ENCODE peak calls at places on chromosomes 1 and 21, in ten cellular contexts. E, Z, I, W, G, V, P, Y, K and H are unnamed samples.

GRCh38 chr1:82485591-82486369 is 685.0 kb downstream of the ADGRL2 start:
- DNase-seq in G (peak), W (peak), I (no peak), V (peak), E (no peak), Y (peak), P (no peak), K (peak), Z (no peak), H (no peak)

GRCh38 chr1:239635276-239635675 is 248.9 kb downstream of the CHRM3 start:
- DNase-seq in I (no peak), V (no peak), K (no peak), Z (no peak), P (no peak), Y (no peak), G (no peak), W (no peak), E (no peak), H (no peak)

GRCh38 chr1:240575976-240576666 is 35.8 kb downstream of the GREM2 start:
- DNase-seq in E (no peak), K (peak), P (no peak), G (peak), I (no peak), Z (no peak), V (no peak), W (peak), Y (peak), H (no peak)

GRCh38 chr1:24995121-24995520 is 65.0 kb upstream of the RUNX3 start:
- DNase-seq in E (no peak), Y (no peak), Z (no peak), P (no peak), K (no peak), W (no peak), G (no peak), I (no peak), V (no peak), H (no peak)

GRCh38 chr21:32611471-32611997 is 643 bp downstream of the CFAP298 start:
- DNase-seq in G (peak), V (peak), W (peak), E (no peak), Y (no peak), I (no peak), K (peak), P (no peak), Z (peak), H (no peak)

GRCh38 chr1:215905493-215906095 is 338.5 kb downstream of the KCTD3 start:
- DNase-seq in W (peak), E (no peak), G (no peak), Z (no peak), V (no peak), Y (no peak), P (no peak), K (no peak), I (no peak), H (no peak)

GRCh38 chr1:230797376-230798186 is 50.4 kb downstream of the CAPN9 start:
- DNase-seq in Z (peak), Y (peak), V (peak), I (no peak), G (peak), K (peak), E (peak), W (peak), P (no peak), H (no peak)

GRCh38 chr1:159207774-159208459 is 3.2 kb downstream of the ACKR1 start:
- DNase-seq in Y (no peak), V (no peak), K (no peak), E (no peak), Z (no peak), G (no peak), W (no peak), I (no peak), P (no peak), H (no peak)

GRCh38 chr1:155983191-155984023 is 5.1 kb upstream of the ARHGEF2 start:
- DNase-seq in I (no peak), Z (no peak), P (no peak), K (peak), V (peak), G (peak), E (no peak), W (peak), Y (peak), H (no peak)

GRCh38 chr1:179129702-179130473 is 48.0 kb downstream of the TOR3A start:
- DNase-seq in P (peak), W (no peak), Z (no peak), E (no peak), K (peak), I (no peak), V (no peak), Y (no peak), G (peak), H (no peak)

GRCh38 chr1:55717111-55717510 is 501.9 kb upstream of the USP24 start:
- DNase-seq in P (no peak), E (no peak), W (no peak), Z (no peak), G (peak), V (no peak), Y (no peak), K (peak), I (no peak), H (no peak)

GRCh38 chr1:12464627-12465056 is 153.4 kb downstream of the DHRS3 start:
- DNase-seq in P (no peak), V (no peak), K (peak), E (no peak), G (peak), I (no peak), Z (peak), W (peak), Y (peak), H (peak)

GRCh38 chr1:192788184-192788583 is 20.7 kb upstream of the RGS2 start:
- DNase-seq in W (peak), Y (peak), V (peak), G (peak), K (peak), I (no peak), Z (no peak), P (no peak), E (no peak), H (no peak)

GRCh38 chr1:11767932-11768704 is 6.1 kb downstream of the C1orf167 start:
- DNase-seq in V (no peak), G (no peak), W (peak), E (no peak), Z (no peak), I (no peak), P (no peak), K (no peak), Y (no peak), H (no peak)

GRCh38 chr1:46491500-46492268 is 2.0 kb downstream of the DMBX1 start:
- DNase-seq in W (no peak), P (no peak), I (no peak), G (no peak), V (no peak), E (no peak), K (no peak), Z (no peak), Y (no peak), H (no peak)

GRCh38 chr1:10271090-10271489 is 60.7 kb downstream of the KIF1B start:
- DNase-seq in G (no peak), P (no peak), W (no peak), V (no peak), I (no peak), K (no peak), E (no peak), Y (no peak), Z (no peak), H (no peak)

GRCh38 chr1:230684146-230684545 is 29.8 kb downstream of the AGT start:
- DNase-seq in G (no peak), E (no peak), K (no peak), Y (no peak), P (no peak), W (no peak), Z (no peak), V (peak), I (no peak), H (no peak)

GRCh38 chr21:38506606-38507331 is 8.5 kb upstream of the ERG start:
- DNase-seq in Y (no peak), P (peak), Z (no peak), G (no peak), I (no peak), E (no peak), K (no peak), V (no peak), W (no peak), H (no peak)

GRCh38 chr1:39489567-39490239 is 1.7 kb upstream of the BMP8A start:
- DNase-seq in W (no peak), I (no peak), P (no peak), V (no peak), Y (no peak), G (no peak), K (no peak), Z (no peak), E (no peak), H (no peak)

GRCh38 chr21:46055863-46056281 is 42.0 kb upstream of the COL6A2 start:
- DNase-seq in W (no peak), I (no peak), P (no peak), G (no peak), Z (peak), Y (no peak), V (no peak), K (no peak), E (no peak), H (no peak)

GRCh38 chr21:41142051-41142795 is 25.7 kb upstream of the BACE2 start:
- DNase-seq in K (peak), Z (no peak), I (no peak), W (peak), E (peak), P (no peak), Y (no peak), G (peak), V (peak), H (peak)

GRCh38 chr1:182910143-182910542 is 42.8 kb downstream of the SHCBP1L start:
- DNase-seq in V (no peak), G (no peak), P (no peak), W (no peak), I (no peak), E (no peak), Y (no peak), K (no peak), Z (no peak), H (no peak)
- TF ChIP-seq CTCF in V (no peak), G (no peak), P (no peak), W (no peak), I (no peak), E (no peak), Y (no peak), K (no peak), Z (no peak), H (no peak)

DNA sequence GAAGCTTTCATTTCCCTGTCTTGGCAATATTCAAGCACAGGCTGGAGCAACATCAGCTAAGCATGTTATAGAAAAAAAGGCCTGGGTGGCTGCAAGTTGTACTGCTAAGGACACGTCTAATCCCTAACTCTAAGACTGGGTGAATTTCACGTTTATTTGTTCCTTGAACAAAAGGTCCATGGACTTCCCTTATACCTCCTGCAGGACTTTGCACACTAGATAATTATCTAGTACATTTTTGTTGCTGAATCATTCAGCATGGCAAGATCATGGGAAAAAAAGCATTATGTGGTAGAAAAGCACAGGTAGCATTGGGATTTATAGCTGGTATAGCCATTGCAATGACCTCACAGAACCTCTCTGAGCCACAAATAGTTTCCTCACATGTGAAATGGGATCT is 130.7 kb upstream of the DMRTA2 start:
- DNase-seq in W (no peak), G (peak), Z (no peak), E (no peak), P (no peak), Y (no peak), I (no peak), K (no peak), V (no peak), H (no peak)
- TF ChIP-seq CTCF in W (no peak), G (no peak), Z (no peak), E (no peak), P (no peak), Y (no peak), I (no peak), K (no peak), V (no peak), H (no peak)

DNA sequence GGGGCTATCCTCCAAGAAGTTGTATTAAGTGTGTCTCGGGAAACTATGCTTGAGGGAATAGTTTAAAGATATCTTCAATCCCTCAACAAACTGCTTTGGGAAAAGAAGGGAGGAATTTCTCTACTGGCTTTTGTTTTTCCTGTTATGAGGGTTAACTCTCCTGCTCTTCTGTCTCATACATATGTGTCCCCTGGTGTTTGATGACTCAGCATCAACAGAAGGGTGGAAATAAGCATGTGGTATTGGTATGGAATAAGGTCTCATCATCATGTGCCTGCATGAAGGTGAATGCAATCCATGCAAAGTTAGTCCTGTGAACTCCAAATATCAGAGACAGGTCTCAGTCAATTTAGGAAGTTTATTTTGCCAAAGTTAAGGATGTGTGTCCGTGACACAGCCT is 27.2 kb upstream of the ADAR start:
- DNase-seq in P (no peak), I (no peak), Z (no peak), E (no peak), K (no peak), W (no peak), V (no peak), G (no peak), Y (no peak), H (no peak)
- TF ChIP-seq CTCF in P (no peak), I (no peak), Z (no peak), E (no peak), K (no peak), W (no peak), V (no peak), G (no peak), Y (no peak), H (no peak)

DNA sequence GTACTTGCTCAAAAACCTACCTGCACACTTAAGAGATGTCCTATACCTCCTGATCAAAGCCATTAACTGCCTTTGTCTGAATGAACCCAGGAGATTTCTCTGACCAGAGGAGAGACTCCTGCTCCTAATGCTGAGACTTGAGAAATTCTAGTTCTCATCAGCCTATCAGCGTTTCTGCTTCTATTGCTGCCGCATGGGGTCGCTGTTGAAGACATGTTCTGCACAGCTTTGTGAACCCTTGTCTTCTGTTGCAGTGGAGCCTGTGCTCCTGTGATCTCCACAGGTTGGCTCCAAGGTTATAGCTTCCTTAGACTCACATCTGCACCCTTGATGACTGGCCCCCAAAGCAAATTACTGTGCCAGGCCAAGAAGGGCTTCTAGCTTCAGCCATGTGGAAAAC is 40.2 kb downstream of the EDN2 start:
- DNase-seq in Y (no peak), K (no peak), G (no peak), E (no peak), V (no peak), Z (no peak), I (no peak), W (no peak), P (no peak), H (no peak)
- TF ChIP-seq CTCF in Y (no peak), K (peak), G (peak), E (no peak), V (no peak), Z (no peak), I (no peak), W (peak), P (no peak), H (no peak)

GRCh38 chr1:232751393-232752140 is 53.6 kb upstream of the MAP10 start:
- DNase-seq in E (no peak), W (peak), P (no peak), I (no peak), Z (no peak), V (no peak), Y (no peak), G (no peak), K (no peak), H (no peak)

GRCh38 chr1:232744847-232745246 is 60.4 kb upstream of the MAP10 start:
- DNase-seq in Z (no peak), P (no peak), V (no peak), Y (no peak), I (no peak), W (no peak), G (no peak), E (no peak), K (no peak), H (no peak)

GRCh38 chr1:232752365-232752764 is 52.9 kb upstream of the MAP10 start:
- DNase-seq in K (no peak), V (no peak), Y (no peak), E (no peak), I (no peak), P (no peak), G (no peak), Z (no peak), W (no peak), H (no peak)

GRCh38 chr1:232743999-232744398 is 61.2 kb upstream of the MAP10 start:
- DNase-seq in G (no peak), V (no peak), K (no peak), W (no peak), I (no peak), E (no peak), Z (no peak), Y (no peak), P (no peak), H (no peak)

DNA sequence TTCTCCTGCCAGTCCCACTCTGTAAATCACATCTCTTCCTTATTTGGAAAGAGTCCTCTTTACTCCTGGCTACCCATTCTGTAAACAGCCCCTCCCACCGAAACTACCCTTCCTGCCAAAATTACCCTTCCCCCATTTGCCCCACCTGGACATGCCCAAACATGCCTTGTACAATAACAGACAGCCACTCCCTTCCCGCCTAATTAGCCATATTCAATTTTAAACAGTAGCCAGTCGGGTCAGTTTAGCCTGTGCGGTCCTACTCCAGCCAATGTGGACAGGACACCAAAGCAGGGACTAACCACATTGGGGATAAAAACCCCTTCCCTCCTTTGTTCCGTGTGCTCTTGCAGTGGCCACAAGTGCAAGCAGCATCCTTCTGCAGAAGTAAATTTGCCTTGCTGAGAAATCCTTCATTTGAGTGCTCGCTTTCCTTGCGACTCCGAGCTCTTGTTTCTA is 56.3 kb upstream of the MAP10 start:
- DNase-seq in P (no peak), V (no peak), Y (no peak), E (no peak), W (no peak), I (no peak), K (no peak), G (no peak), Z (no peak), H (no peak)
- TF ChIP-seq CTCF in P (no peak), V (no peak), Y (no peak), E (no peak), W (no peak), I (no peak), K (no peak), G (no peak), Z (no peak), H (no peak)

DNA sequence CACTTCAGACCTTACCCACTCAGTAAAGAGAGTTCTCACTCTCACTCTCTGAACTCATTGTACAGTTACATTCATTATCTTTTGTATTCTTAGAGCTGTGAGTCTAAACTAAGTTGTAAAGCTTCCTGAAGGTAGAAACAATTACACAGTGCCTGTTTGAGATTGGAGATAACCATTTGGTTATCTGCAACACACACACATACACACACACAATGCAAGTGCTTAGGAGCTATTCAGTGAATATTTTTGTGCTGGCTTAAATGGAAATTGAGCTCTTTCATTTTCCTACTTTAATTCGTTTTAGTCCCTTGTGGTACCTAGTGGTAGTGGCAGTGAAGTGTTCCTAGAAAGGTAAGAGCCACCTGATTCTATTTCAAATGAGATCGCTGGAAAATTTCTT is 19.9 kb downstream of the KPNA6 start:
- DNase-seq in Z (no peak), V (no peak), E (no peak), I (no peak), P (no peak), W (no peak), G (no peak), Y (no peak), K (no peak), H (no peak)
- TF ChIP-seq CTCF in Z (no peak), V (no peak), E (no peak), I (peak), P (no peak), W (no peak), G (no peak), Y (no peak), K (peak), H (peak)

DNA sequence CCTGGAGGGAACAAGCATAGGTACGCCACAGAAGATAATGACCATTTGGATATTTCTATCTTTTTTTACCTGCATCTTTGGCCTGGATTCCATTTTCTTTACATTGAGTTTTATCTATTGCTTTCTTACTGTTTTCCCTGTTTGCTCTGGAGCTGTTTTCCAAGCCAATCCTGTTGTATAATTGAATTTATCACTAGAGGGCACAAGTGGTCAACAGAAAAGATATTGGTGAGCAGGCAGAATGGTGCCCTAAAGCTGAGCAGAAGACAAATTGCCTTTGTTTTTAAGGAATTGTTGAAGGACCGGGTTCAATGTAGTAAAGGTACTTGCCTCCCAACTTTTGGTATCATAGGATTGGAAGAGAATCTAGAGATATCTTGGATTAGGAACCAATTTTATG is 152.8 kb downstream of the PPP1R12B start:
- DNase-seq in P (no peak), E (no peak), V (peak), W (peak), I (no peak), Y (no peak), Z (no peak), K (peak), G (peak), H (no peak)
- TF ChIP-seq CTCF in P (peak), E (peak), V (peak), W (peak), I (peak), Y (peak), Z (peak), K (peak), G (peak), H (peak)

GRCh38 chr1:223075834-223076233 is 67.2 kb downstream of the TLR5 start:
- DNase-seq in Y (no peak), K (no peak), I (no peak), E (no peak), P (no peak), W (no peak), G (no peak), V (no peak), Z (no peak), H (no peak)

GRCh38 chr1:223079498-223079897 is 63.5 kb downstream of the TLR5 start:
- DNase-seq in Y (no peak), K (no peak), G (no peak), E (no peak), Z (no peak), I (no peak), P (no peak), W (no peak), V (no peak), H (no peak)

GRCh38 chr1:223074901-223075300 is 68.1 kb downstream of the TLR5 start:
- DNase-seq in Y (no peak), W (no peak), V (no peak), G (no peak), Z (no peak), I (no peak), K (no peak), E (no peak), P (no peak), H (no peak)

GRCh38 chr1:223076382-223076781 is 66.7 kb downstream of the TLR5 start:
- DNase-seq in P (no peak), I (no peak), G (no peak), V (no peak), Z (no peak), E (no peak), W (no peak), Y (no peak), K (no peak), H (no peak)

DNA sequence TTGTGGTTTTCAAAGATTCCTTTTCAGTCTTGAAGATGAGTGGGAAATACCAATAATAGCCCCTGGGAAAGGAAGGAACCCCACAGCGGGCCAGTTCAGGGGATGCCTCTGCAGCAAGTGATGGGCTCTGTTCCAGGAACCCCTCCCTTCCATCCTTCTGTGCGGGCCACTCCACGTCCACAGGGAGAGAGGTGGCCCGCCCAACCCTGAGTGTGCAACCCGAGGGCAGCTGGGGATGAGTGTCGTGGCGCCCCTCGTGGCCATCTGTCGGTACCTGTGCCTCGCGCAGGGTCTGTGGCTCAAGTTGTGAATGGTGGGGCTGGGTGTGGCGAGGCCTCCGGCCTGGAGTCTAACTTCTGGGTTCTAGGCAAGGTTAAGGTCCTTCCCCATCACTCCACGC is 65.6 kb downstream of the TLR5 start:
- DNase-seq in Y (no peak), P (no peak), K (no peak), V (no peak), E (no peak), Z (no peak), G (no peak), W (no peak), I (no peak), H (no peak)
- TF ChIP-seq CTCF in Y (no peak), P (no peak), K (no peak), V (no peak), E (no peak), Z (no peak), G (no peak), W (no peak), I (no peak), H (no peak)